ENCODE peak calls at places on chromosome 7, in six cellular contexts. One of them, this sample, is unnamed.

GRCh38 chr7:100726998-100727761 is 6.2 kb upstream of the ZAN start:
- DNase-seq in small intestine: no peak
- DNase-seq in psoas muscle: no peak
- DNase-seq in sigmoid colon: peak; percentile 79
- DNase-seq in CD8-positive, alpha-beta T cell: no peak
- DNase-seq in K562: no peak
- DNase-seq in this sample: no peak

GRCh38 chr7:6651866-6652445 is 14.8 kb downstream of the ZNF316 start:
- DNase-seq in CD8-positive, alpha-beta T cell: no peak
- DNase-seq in psoas muscle: no peak
- DNase-seq in sigmoid colon: peak; percentile 60
- DNase-seq in K562: no peak
- DNase-seq in small intestine: no peak
- DNase-seq in this sample: no peak

GRCh38 chr7:29289156-29290021 is 94.8 kb downstream of the CHN2 start:
- DNase-seq in K562: no peak
- DNase-seq in sigmoid colon: no peak
- DNase-seq in small intestine: no peak
- DNase-seq in CD8-positive, alpha-beta T cell: peak; percentile 32
- DNase-seq in psoas muscle: peak; percentile 67
- DNase-seq in this sample: peak; percentile 23

GRCh38 chr7:102979670-102980069 is 66.9 kb downstream of the LRRC17 start:
- DNase-seq in CD8-positive, alpha-beta T cell: no peak
- DNase-seq in K562: no peak
- DNase-seq in small intestine: no peak
- DNase-seq in sigmoid colon: no peak
- DNase-seq in psoas muscle: no peak
- DNase-seq in this sample: no peak

GRCh38 chr7:135919071-135919841 is 57.9 kb downstream of the MTPN start:
- DNase-seq in K562: no peak
- DNase-seq in sigmoid colon: no peak
- DNase-seq in CD8-positive, alpha-beta T cell: no peak
- DNase-seq in psoas muscle: no peak
- DNase-seq in small intestine: no peak
- DNase-seq in this sample: no peak

GRCh38 chr7:133789951-133790350 is 337.2 kb upstream of the LRGUK start:
- DNase-seq in small intestine: no peak
- DNase-seq in CD8-positive, alpha-beta T cell: no peak
- DNase-seq in sigmoid colon: no peak
- DNase-seq in K562: no peak
- DNase-seq in psoas muscle: no peak
- DNase-seq in this sample: no peak

GRCh38 chr7:158015403-158016116 is 572.1 kb downstream of the PTPRN2 start:
- DNase-seq in sigmoid colon: no peak
- DNase-seq in CD8-positive, alpha-beta T cell: no peak
- DNase-seq in psoas muscle: no peak
- DNase-seq in K562: no peak
- DNase-seq in small intestine: peak; percentile 25
- DNase-seq in this sample: no peak

GRCh38 chr7:6637544-6638229 is 569 bp downstream of the ZNF316 start:
- DNase-seq in K562: peak; percentile 95
- DNase-seq in CD8-positive, alpha-beta T cell: peak; percentile 68
- DNase-seq in psoas muscle: no peak
- DNase-seq in small intestine: peak; percentile 18
- DNase-seq in sigmoid colon: no peak
- DNase-seq in this sample: no peak

GRCh38 chr7:16891874-16892620 is 10.3 kb upstream of the AGR3 start:
- DNase-seq in psoas muscle: no peak
- DNase-seq in sigmoid colon: no peak
- DNase-seq in small intestine: peak; percentile 90
- DNase-seq in CD8-positive, alpha-beta T cell: no peak
- DNase-seq in K562: no peak
- DNase-seq in this sample: no peak

DNA sequence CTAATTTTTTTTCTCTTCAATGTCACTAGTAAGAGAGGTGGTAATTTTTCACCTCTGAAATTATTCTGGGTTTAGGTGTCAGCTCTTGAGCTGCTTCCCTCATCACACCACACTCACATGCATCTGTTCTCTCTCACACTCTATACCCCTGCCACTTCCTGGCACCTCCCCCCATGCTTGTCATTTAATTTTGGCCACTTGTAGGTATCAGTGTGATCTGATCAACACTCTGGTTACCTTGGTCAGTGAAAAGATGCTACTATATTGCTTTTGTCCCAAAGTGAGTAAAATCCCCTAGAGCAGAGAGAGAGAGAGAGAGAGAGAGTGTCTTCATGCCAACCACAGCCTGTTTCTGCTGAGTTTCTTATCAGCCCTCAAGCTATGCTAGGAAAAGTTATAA is 42.5 kb downstream of the STK17A start:
- DNase-seq in psoas muscle: no peak
- DNase-seq in sigmoid colon: no peak
- DNase-seq in small intestine: peak; percentile 49
- DNase-seq in K562: no peak
- DNase-seq in CD8-positive, alpha-beta T cell: peak; percentile 79
- DNase-seq in this sample: no peak
- H3K36me3 ChIP-seq in psoas muscle: no peaks in the 10 kb centered on the region
- H3K36me3 ChIP-seq in sigmoid colon: no peaks in the 10 kb centered on the region
- H3K36me3 ChIP-seq in small intestine: peaks cover 3% of the 10 kb centered on the region
- H3K36me3 ChIP-seq in K562: peaks cover 65% of the 10 kb centered on the region
- H3K36me3 ChIP-seq in CD8-positive, alpha-beta T cell: peaks cover 14% of the 10 kb centered on the region
- H3K36me3 ChIP-seq in this sample: peaks cover 92% of the 10 kb centered on the region

GRCh38 chr7:131849472-131849871 is 293.0 kb upstream of the PODXL start:
- DNase-seq in psoas muscle: no peak
- DNase-seq in K562: no peak
- DNase-seq in CD8-positive, alpha-beta T cell: no peak
- DNase-seq in small intestine: no peak
- DNase-seq in sigmoid colon: no peak
- DNase-seq in this sample: no peak

GRCh38 chr7:131844380-131844779 is 288.0 kb upstream of the PODXL start:
- DNase-seq in sigmoid colon: no peak
- DNase-seq in CD8-positive, alpha-beta T cell: no peak
- DNase-seq in psoas muscle: no peak
- DNase-seq in K562: no peak
- DNase-seq in small intestine: no peak
- DNase-seq in this sample: no peak

GRCh38 chr7:131843862-131844261 is 287.4 kb upstream of the PODXL start:
- DNase-seq in psoas muscle: no peak
- DNase-seq in K562: no peak
- DNase-seq in small intestine: peak; percentile 31
- DNase-seq in sigmoid colon: peak; percentile 77
- DNase-seq in CD8-positive, alpha-beta T cell: no peak
- DNase-seq in this sample: no peak

GRCh38 chr7:131848033-131848432 is 291.6 kb upstream of the PODXL start:
- DNase-seq in K562: no peak
- DNase-seq in sigmoid colon: no peak
- DNase-seq in CD8-positive, alpha-beta T cell: no peak
- DNase-seq in small intestine: no peak
- DNase-seq in psoas muscle: no peak
- DNase-seq in this sample: no peak

DNA sequence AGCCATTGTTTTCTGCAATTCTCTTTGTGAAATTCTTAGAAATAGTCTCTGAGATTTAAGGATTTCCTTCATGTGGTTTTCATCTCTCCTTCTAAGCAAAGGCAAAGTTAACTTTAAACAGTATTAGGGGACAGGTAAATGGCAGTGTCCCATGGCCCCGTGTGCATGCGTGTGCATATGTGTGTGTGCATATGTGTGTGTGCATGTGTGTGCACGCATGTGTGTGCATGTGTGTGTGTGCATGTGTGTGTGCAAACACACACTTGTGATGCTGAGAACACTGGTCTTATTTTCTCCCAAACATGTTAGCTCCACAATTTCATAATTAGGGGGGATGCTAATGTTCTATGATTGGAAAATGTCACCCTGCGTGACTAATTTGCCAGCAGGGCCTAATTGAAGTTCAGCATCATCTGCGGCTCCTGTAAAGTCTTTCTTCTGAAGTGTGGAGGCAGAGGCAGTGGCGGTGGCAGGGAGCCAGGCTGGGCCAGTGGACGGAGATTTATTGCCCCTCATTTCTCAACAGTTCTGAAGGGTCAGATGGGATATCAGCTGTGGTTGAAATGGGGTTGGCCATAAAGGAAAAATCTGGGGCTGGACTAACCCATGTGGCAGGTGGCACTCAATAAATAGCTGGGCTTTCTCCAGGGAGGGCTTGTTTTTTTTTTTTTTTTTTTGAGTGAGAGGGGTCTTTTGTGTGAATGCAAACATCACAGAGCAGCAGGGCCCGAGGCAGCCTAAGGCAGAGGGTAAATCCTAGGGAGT is 289.3 kb upstream of the PODXL start:
- DNase-seq in sigmoid colon: no peak
- DNase-seq in CD8-positive, alpha-beta T cell: no peak
- DNase-seq in K562: no peak
- DNase-seq in psoas muscle: no peak
- DNase-seq in small intestine: no peak
- DNase-seq in this sample: no peak
- H3K27ac ChIP-seq in sigmoid colon: no peak overlapping the region
- H3K27ac ChIP-seq in CD8-positive, alpha-beta T cell: no peak overlapping the region
- H3K27ac ChIP-seq in K562: no peak overlapping the region
- H3K27ac ChIP-seq in psoas muscle: no peak overlapping the region
- H3K27ac ChIP-seq in small intestine: no peak overlapping the region
- H3K27ac ChIP-seq in this sample: no peak overlapping the region

DNA sequence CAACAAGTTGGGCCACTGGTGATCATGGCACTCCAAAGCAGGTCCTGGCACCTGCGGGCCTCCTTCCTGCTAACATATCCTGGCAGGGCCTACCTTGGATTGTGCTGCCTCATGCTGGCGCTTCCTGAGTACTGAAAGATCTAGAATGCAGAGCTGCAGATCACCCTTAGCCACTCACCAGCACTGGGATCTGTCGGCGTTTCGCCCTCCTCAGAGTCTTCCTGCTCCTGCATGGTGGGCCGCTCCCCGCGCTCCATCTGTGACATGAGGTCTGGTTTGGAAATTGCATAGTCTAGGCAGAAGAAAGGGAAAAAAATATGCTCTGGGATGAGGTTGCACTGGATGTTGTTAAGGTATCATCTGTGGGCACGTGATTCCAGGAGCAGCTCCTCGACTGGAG is 10.0 kb downstream of the ZNF777 start:
- DNase-seq in psoas muscle: no peak
- DNase-seq in sigmoid colon: no peak
- DNase-seq in small intestine: no peak
- DNase-seq in K562: no peak
- DNase-seq in CD8-positive, alpha-beta T cell: no peak
- DNase-seq in this sample: no peak
- H3K36me3 ChIP-seq in psoas muscle: peaks cover 4% of the 10 kb centered on the region
- H3K36me3 ChIP-seq in sigmoid colon: peaks cover 50% of the 10 kb centered on the region
- H3K36me3 ChIP-seq in small intestine: peaks cover 22% of the 10 kb centered on the region
- H3K36me3 ChIP-seq in K562: peaks cover 85% of the 10 kb centered on the region
- H3K36me3 ChIP-seq in CD8-positive, alpha-beta T cell: peaks cover 49% of the 10 kb centered on the region
- H3K36me3 ChIP-seq in this sample: peaks cover 89% of the 10 kb centered on the region

DNA sequence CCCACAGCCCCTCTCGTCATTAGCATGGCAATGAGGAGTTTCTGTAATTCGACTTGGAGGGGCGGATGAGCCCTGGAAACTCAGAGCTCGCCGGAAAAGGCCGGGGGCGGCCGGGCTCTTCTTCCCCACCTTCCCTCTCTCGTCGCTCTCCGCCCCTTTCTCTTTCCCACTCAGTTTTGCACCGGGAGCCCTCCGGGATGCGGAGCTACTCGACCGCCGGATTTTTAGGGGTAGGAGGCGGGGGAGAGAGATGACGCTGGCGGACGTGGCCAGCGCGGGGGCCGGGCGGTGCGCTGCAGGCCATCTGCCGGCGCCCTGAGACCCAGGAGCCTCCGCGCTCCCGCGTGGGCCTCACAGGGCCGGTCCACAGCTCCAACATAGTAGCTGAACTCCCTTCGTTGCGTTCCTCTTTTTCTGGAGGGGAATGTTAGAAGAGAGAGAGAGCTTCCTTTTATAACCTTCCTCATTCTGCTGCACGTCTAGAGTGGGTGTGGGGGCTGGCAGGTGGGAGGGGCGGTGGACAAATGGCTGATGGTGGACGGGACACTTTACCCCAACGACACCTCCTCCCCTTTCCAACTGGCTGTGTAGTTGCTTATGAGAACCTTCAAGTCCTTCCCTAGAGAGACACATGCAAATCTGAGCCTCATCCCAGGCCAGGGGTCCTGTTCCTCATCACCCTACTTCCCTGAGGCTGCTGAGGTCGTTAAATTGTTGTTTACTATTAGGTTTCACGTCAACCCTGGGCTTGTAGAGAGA is 1.1 kb upstream of the HOXA1 start:
- DNase-seq in sigmoid colon: peak; percentile 82
- DNase-seq in small intestine: no peak
- DNase-seq in K562: no peak
- DNase-seq in psoas muscle: peak; percentile 68
- DNase-seq in CD8-positive, alpha-beta T cell: no peak
- DNase-seq in this sample: peak; percentile 8
- H3K27ac ChIP-seq in sigmoid colon: peak overlapping the region; percentile 94
- H3K27ac ChIP-seq in small intestine: peak overlapping the region; percentile 14
- H3K27ac ChIP-seq in K562: no peak overlapping the region
- H3K27ac ChIP-seq in psoas muscle: peak overlapping the region; percentile 73
- H3K27ac ChIP-seq in CD8-positive, alpha-beta T cell: peak overlapping the region; percentile 46
- H3K27ac ChIP-seq in this sample: no peak overlapping the region

GRCh38 chr7:55043691-55044090 is 24.9 kb downstream of the EGFR start:
- DNase-seq in sigmoid colon: no peak
- DNase-seq in CD8-positive, alpha-beta T cell: no peak
- DNase-seq in K562: no peak
- DNase-seq in psoas muscle: no peak
- DNase-seq in small intestine: no peak
- DNase-seq in this sample: no peak
- H3K36me3 ChIP-seq in sigmoid colon: no peaks in the 10 kb centered on the region
- H3K36me3 ChIP-seq in CD8-positive, alpha-beta T cell: no peaks in the 10 kb centered on the region
- H3K36me3 ChIP-seq in K562: no peaks in the 10 kb centered on the region
- H3K36me3 ChIP-seq in psoas muscle: no peaks in the 10 kb centered on the region
- H3K36me3 ChIP-seq in small intestine: no peaks in the 10 kb centered on the region
- H3K36me3 ChIP-seq in this sample: no peaks in the 10 kb centered on the region

DNA sequence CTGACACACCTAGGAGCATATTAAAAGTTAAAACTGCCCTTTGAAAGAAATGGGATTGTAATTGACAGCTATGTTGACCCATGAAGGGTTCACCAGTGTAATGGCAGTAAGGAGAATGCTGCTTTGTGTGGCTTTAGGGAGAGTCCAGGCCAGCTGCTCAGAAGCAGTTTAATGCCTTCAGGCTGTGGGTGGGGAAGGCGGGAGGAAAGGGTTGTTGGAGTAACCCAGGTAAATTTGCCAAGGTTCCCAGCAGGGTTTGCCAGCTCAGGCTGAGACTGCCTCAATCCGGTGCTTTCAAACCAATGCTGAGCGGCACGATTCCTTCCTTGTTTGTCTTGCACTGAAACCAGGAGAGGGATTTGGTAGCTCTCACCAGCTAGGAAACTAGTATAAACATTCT is 637.2 kb downstream of the INHBA start:
- DNase-seq in psoas muscle: no peak
- DNase-seq in CD8-positive, alpha-beta T cell: no peak
- DNase-seq in small intestine: no peak
- DNase-seq in sigmoid colon: no peak
- DNase-seq in K562: no peak
- DNase-seq in this sample: no peak
- H3K27ac ChIP-seq in psoas muscle: no peak overlapping the region
- H3K27ac ChIP-seq in CD8-positive, alpha-beta T cell: no peak overlapping the region
- H3K27ac ChIP-seq in small intestine: no peak overlapping the region
- H3K27ac ChIP-seq in sigmoid colon: no peak overlapping the region
- H3K27ac ChIP-seq in K562: no peak overlapping the region
- H3K27ac ChIP-seq in this sample: no peak overlapping the region

GRCh38 chr7:22640269-22640668 is 86.7 kb upstream of the IL6 start:
- DNase-seq in CD8-positive, alpha-beta T cell: no peak
- DNase-seq in small intestine: no peak
- DNase-seq in sigmoid colon: no peak
- DNase-seq in psoas muscle: no peak
- DNase-seq in K562: no peak
- DNase-seq in this sample: no peak
- H3K36me3 ChIP-seq in CD8-positive, alpha-beta T cell: no peaks in the 10 kb centered on the region
- H3K36me3 ChIP-seq in small intestine: no peaks in the 10 kb centered on the region
- H3K36me3 ChIP-seq in sigmoid colon: no peaks in the 10 kb centered on the region
- H3K36me3 ChIP-seq in psoas muscle: no peaks in the 10 kb centered on the region
- H3K36me3 ChIP-seq in K562: no peaks in the 10 kb centered on the region
- H3K36me3 ChIP-seq in this sample: no peaks in the 10 kb centered on the region

This sample was measured in neuronal stem cell.